ENCODE peak calls at places on chromosome 20, in nine cellular contexts. Z is WTC11, T is MM.1S, H is left ventricle myocardium inferior, M is Calu3, R is choroid plexus epithelial cell, V is NB4, K is RWPE1, U is osteocyte. I is an unnamed sample.

GRCh38 chr20:5731753-5732366 is 18.3 kb upstream of the SHLD1 start:
- DNase-seq in V (no peak), U (no peak), T (no peak), H (no peak), R (no peak), M (no peak), Z (no peak), K (no peak), I (no peak)

GRCh38 chr20:35773154-35773751 is 1.4 kb downstream of the PHF20 start:
- DNase-seq in K (no peak), V (peak; percentile 70), U (no peak), R (peak; percentile 39), Z (no peak), H (no peak), T (peak; percentile 45), M (no peak), I (peak; percentile 31)

GRCh38 chr20:48623176-48623905 is 204.5 kb downstream of the PREX1 start:
- DNase-seq in M (no peak), K (no peak), Z (no peak), U (no peak), R (no peak), T (no peak), V (no peak), H (no peak), I (no peak)

GRCh38 chr20:51731771-51732453 is 36.3 kb downstream of the ATP9A start:
- DNase-seq in Z (no peak), V (no peak), T (no peak), R (peak; percentile 47), H (no peak), K (no peak), U (no peak), M (no peak), I (no peak)

GRCh38 chr20:33719277-33719988 is 677 bp downstream of the PXMP4 start:
- DNase-seq in M (no peak), U (no peak), R (no peak), Z (no peak), H (no peak), V (no peak), T (no peak), K (no peak), I (no peak)

GRCh38 chr20:25081730-25082497 is at the start of gene VSX1:
- DNase-seq in K (no peak), R (no peak), Z (peak; percentile 58), H (no peak), T (no peak), V (no peak), U (peak; percentile 81), M (no peak), I (no peak)

GRCh38 chr20:59399426-59400099 is 99.2 kb downstream of the EDN3 start:
- DNase-seq in R (no peak), M (no peak), T (no peak), K (no peak), V (no peak), H (no peak), Z (no peak), U (no peak), I (no peak)

GRCh38 chr20:4297141-4297826 is 281.9 kb upstream of the RNF24 start:
- DNase-seq in M (no peak), V (peak; percentile 31), Z (no peak), K (no peak), R (no peak), H (peak; percentile 17), T (no peak), U (peak; percentile 38), I (no peak)

GRCh38 chr20:15919118-15919517 is 654.1 kb downstream of the KIF16B start:
- DNase-seq in V (no peak), T (peak; percentile 70), K (no peak), R (no peak), M (no peak), Z (no peak), U (no peak), H (no peak), I (no peak)

GRCh38 chr20:62352402-62353288 is 14.5 kb downstream of the LAMA5 start:
- DNase-seq in K (peak; percentile 86), M (no peak), H (peak; percentile 88), T (no peak), Z (no peak), R (no peak), U (no peak), V (no peak), I (no peak)

GRCh38 chr20:7841967-7842301 is 98.3 kb downstream of the HAO1 start:
- DNase-seq in V (peak; percentile 2), M (peak; percentile 40), R (peak; percentile 90), Z (no peak), K (peak; percentile 84), T (no peak), H (peak; percentile 30), U (no peak), I (no peak)

GRCh38 chr20:14193885-14194284 is 143.5 kb downstream of the FLRT3 start:
- DNase-seq in Z (no peak), U (no peak), H (no peak), T (no peak), V (peak; percentile 6), K (no peak), M (no peak), R (peak; percentile 21), I (no peak)

GRCh38 chr20:46541229-46541935 is 9.1 kb downstream of the OCSTAMP start:
- DNase-seq in R (no peak), U (no peak), T (no peak), Z (no peak), K (no peak), H (no peak), V (no peak), M (no peak), I (no peak)

GRCh38 chr20:46543959-46544358 is 6.5 kb downstream of the OCSTAMP start:
- DNase-seq in H (no peak), M (no peak), Z (no peak), T (no peak), R (no peak), K (no peak), V (no peak), U (no peak), I (no peak)

GRCh38 chr20:46543033-46543432 is 7.4 kb downstream of the OCSTAMP start:
- DNase-seq in V (no peak), K (no peak), Z (no peak), H (no peak), U (no peak), R (no peak), T (no peak), M (no peak), I (no peak)

GRCh38 chr20:46544576-46544975 is 5.9 kb downstream of the OCSTAMP start:
- DNase-seq in T (peak; percentile 45), U (no peak), V (peak; percentile 64), Z (no peak), R (peak; percentile 45), H (no peak), K (no peak), M (no peak), I (no peak)

DNA sequence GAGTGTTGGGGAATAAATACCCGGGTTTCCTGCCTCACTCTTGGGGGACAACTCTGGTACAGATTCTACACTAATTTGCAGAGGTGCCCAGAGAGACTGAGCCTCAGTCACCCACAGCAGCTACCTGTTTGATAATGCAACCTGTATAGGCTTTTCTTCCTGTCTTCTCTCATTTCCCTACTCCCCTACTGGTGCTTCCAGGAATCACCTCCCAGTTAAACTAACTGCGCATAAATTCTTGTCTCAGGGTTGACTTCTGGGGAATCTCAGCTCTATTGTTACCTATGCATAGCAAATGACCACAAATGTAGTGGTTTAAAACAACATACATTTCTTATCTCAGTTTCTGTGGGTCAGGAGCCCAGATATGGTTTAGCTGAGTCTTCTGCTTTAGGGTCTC is 11.3 kb downstream of the OCSTAMP start:
- DNase-seq in M (no peak), V (no peak), U (no peak), Z (no peak), H (no peak), K (no peak), R (no peak), T (no peak), I (no peak)
- TF ChIP-seq CTCF in M (peak; percentile 26), V (no peak), U (no peak), Z (peak; percentile 32), H (no peak), K (no peak), R (peak; percentile 31), T (no peak), I (no peak)

GRCh38 chr20:44653536-44653935 is 2.0 kb upstream of the ADA start:
- DNase-seq in U (no peak), K (no peak), Z (no peak), V (no peak), R (no peak), H (no peak), M (no peak), T (no peak), I (no peak)
- TF ChIP-seq CTCF in U (no peak), K (no peak), Z (no peak), V (no peak), R (no peak), H (no peak), M (no peak), T (no peak), I (no peak)

GRCh38 chr20:41081276-41081814 is 52.7 kb downstream of the TOP1 start:
- DNase-seq in U (no peak), V (no peak), K (no peak), H (no peak), T (no peak), Z (no peak), R (peak; percentile 90), M (no peak), I (no peak)

GRCh38 chr20:41080866-41081265 is 52.2 kb downstream of the TOP1 start:
- DNase-seq in U (no peak), V (no peak), R (peak; percentile 65), H (no peak), T (no peak), Z (no peak), K (no peak), M (no peak), I (no peak)

GRCh38 chr20:41076776-41077175 is 48.2 kb downstream of the TOP1 start:
- DNase-seq in K (no peak), R (no peak), T (no peak), M (no peak), H (no peak), U (no peak), Z (no peak), V (no peak), I (no peak)

GRCh38 chr20:41079066-41079465 is 50.4 kb downstream of the TOP1 start:
- DNase-seq in K (no peak), M (no peak), R (no peak), U (no peak), V (no peak), Z (no peak), H (no peak), T (no peak), I (no peak)

DNA sequence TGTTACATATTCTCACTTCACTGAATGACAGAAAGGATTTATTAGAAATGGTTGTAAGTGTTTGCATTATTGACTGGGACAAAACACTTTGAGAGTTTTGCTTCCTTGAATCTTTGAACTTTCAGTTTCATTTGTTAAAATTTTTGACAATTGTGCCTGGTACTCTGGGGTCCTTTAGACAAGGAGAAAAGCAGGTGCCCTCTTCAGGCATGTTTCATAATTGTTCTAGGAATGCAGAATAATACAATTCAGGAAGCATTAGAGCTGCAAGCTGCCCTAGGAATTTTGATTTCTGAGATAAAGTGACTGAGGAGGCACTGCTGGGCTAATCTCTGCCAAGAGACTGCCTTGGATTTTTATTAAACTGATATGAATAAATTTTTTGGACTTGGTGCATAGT is 49.7 kb downstream of the TOP1 start:
- DNase-seq in Z (no peak), T (peak; percentile 79), H (no peak), V (peak; percentile 27), U (no peak), K (peak; percentile 53), M (peak; percentile 61), R (peak; percentile 79), I (peak; percentile 12)
- TF ChIP-seq CTCF in Z (no peak), T (peak; percentile 65), H (peak; percentile 70), V (no peak), U (peak; percentile 73), K (peak; percentile 75), M (peak; percentile 58), R (peak; percentile 67), I (no peak)

GRCh38 chr20:53413188-53413631 is 180.4 kb downstream of the ZNF217 start:
- DNase-seq in K (peak; percentile 44), T (peak; percentile 84), R (peak; percentile 31), U (no peak), H (no peak), V (no peak), Z (peak; percentile 88), M (peak; percentile 74), I (peak; percentile 82)
- TF ChIP-seq CTCF in K (no peak), T (peak; percentile 71), R (peak; percentile 59), U (peak; percentile 29), H (peak; percentile 13), V (no peak), Z (peak; percentile 42), M (peak; percentile 54), I (peak; percentile 93)

I was measured in GM13977.